ENCODE peak calls at places on chromosomes 5 and 9, in nine cellular contexts. E is heart right ventricle, J is lung, V is psoas muscle, F is breast epithelium, Z is sigmoid colon, N is pancreas, W is HCT116, H is left ventricle myocardium inferior. L is an unnamed sample. For H3K4me1 and H3K27me3, the result is how much of the 10 kb centered on the place peaks cover.

GRCh38 chr9:125176632-125177031 is 13.0 kb downstream of the PPP6C start:
- DNase-seq in E (no peak), J (no peak), V (no peak), F (no peak), Z (no peak), N (no peak), W (no peak), H (no peak), L (no peak)

GRCh38 chr5:102867999-102868662 is 113.0 kb downstream of the PAM start:
- DNase-seq in E (no peak), J (no peak), V (no peak), F (no peak), Z (no peak), N (no peak), W (no peak), H (no peak), L (no peak)

GRCh38 chr5:151019331-151019730 is 1.1 kb upstream of the GPX3 start:
- DNase-seq in E (no peak), J (no peak), V (no peak), F (no peak), Z (no peak), N (no peak), W (no peak), H (no peak), L (no peak)

GRCh38 chr9:72983056-72983455 is 30.2 kb upstream of the ALDH1A1 start:
- DNase-seq in E (no peak), J (no peak), V (no peak), F (no peak), Z (no peak), N (no peak), W (no peak), H (no peak), L (no peak)

GRCh38 chr5:149435015-149435376 is 55.9 kb upstream of the IL17B start:
- DNase-seq in E (no peak), J (no peak), V (no peak), F (no peak), Z (peak), N (no peak), W (no peak), H (no peak), L (no peak)

GRCh38 chr5:15249152-15249551 is 250.8 kb upstream of the FBXL7 start:
- DNase-seq in E (no peak), J (no peak), V (no peak), F (no peak), Z (no peak), N (no peak), W (no peak), H (no peak), L (no peak)

GRCh38 chr5:175894251-175894650 is 22.9 kb downstream of the CPLX2 start:
- DNase-seq in E (no peak), J (no peak), V (no peak), F (no peak), Z (peak), N (no peak), W (no peak), H (no peak), L (no peak)

GRCh38 chr5:130514984-130515690 is 610.9 kb downstream of the CHSY3 start:
- DNase-seq in E (no peak), J (no peak), V (no peak), F (no peak), Z (no peak), N (no peak), W (peak), H (no peak), L (no peak)

GRCh38 chr5:57366744-57367143 is 115.9 kb downstream of the ACTBL2 start:
- DNase-seq in E (no peak), J (no peak), V (no peak), F (no peak), Z (no peak), N (no peak), W (peak), H (no peak), L (no peak)

GRCh38 chr9:14883310-14883944 is 26.8 kb downstream of the FREM1 start:
- DNase-seq in E (no peak), J (no peak), V (no peak), F (no peak), Z (no peak), N (no peak), W (no peak), H (no peak), L (no peak)

GRCh38 chr9:127418037-127418471 is 6.1 kb upstream of the ZNF79 start:
- DNase-seq in E (no peak), J (no peak), V (peak), F (no peak), Z (no peak), N (no peak), W (peak), H (no peak), L (no peak)

GRCh38 chr5:132003170-132003744 is 8.2 kb downstream of the ACSL6 start:
- DNase-seq in E (peak), J (no peak), V (no peak), F (no peak), Z (no peak), N (no peak), W (no peak), H (peak), L (no peak)

GRCh38 chr5:158511454-158511853 is 588.3 kb downstream of the EBF1 start:
- DNase-seq in E (no peak), J (no peak), V (no peak), F (no peak), Z (no peak), N (no peak), W (no peak), H (no peak), L (no peak)

GRCh38 chr9:99253772-99254431 is 31.8 kb downstream of the SEC61B start:
- DNase-seq in E (no peak), J (no peak), V (peak), F (peak), Z (no peak), N (no peak), W (no peak), H (no peak), L (no peak)

GRCh38 chr5:135890867-135891266 is 4.8 kb downstream of the IL9 start:
- DNase-seq in E (no peak), J (no peak), V (no peak), F (no peak), Z (no peak), N (no peak), W (no peak), H (no peak), L (peak)

GRCh38 chr5:137666109-137666850 is 69.6 kb downstream of the KLHL3 start:
- DNase-seq in E (no peak), J (no peak), V (no peak), F (no peak), Z (no peak), N (no peak), W (no peak), H (no peak), L (peak)

GRCh38 chr9:92184041-92184564 is 68.9 kb upstream of the SPTLC1 start:
- DNase-seq in E (no peak), J (no peak), V (no peak), F (no peak), Z (no peak), N (no peak), W (no peak), H (no peak), L (no peak)

GRCh38 chr9:79129865-79130480 is 441.8 kb upstream of the TLE4 start:
- DNase-seq in E (peak), J (peak), V (peak), F (peak), Z (no peak), N (peak), W (peak), H (peak), L (no peak)

GRCh38 chr9:79663299-79663698 is 91.5 kb downstream of the TLE4 start:
- DNase-seq in E (no peak), J (no peak), V (no peak), F (no peak), Z (no peak), N (no peak), W (no peak), H (no peak), L (no peak)

GRCh38 chr9:69476797-69477196 is 151.8 kb downstream of the ENTREP1 start:
- DNase-seq in E (no peak), J (no peak), V (no peak), F (no peak), Z (no peak), N (no peak), W (no peak), H (no peak), L (no peak)

GRCh38 chr9:130880599-130881220 is 15.9 kb downstream of the QRFP start:
- DNase-seq in E (no peak), J (no peak), V (no peak), F (no peak), Z (no peak), N (no peak), W (no peak), H (no peak), L (no peak)

DNA sequence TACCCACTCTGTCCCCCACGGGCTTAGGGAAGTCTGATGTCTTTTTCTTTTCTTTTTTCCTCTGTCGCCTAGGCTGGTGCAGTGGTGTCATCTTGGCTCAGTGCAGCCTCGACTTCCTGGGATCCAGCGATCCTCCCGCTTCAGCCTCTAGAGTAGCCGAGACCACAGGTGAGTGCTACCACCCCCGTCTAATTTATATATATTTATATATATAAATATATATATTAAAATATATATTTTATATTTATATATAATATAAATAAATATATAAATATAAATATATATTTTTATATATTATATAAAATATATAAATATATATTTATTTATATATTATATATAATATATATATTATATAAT is 3.3 kb upstream of the ANXA2R start:
- DNase-seq in E (no peak), J (no peak), V (no peak), F (no peak), Z (no peak), N (no peak), W (no peak), H (no peak), L (no peak)
- TF ChIP-seq CTCF in E (no peak), J (no peak), V (no peak), F (no peak), Z (no peak), N (no peak), W (no peak), H (no peak), L (no peak)

GRCh38 chr9:98171176-98171925 is 21.1 kb downstream of the CORO2A start:
- DNase-seq in E (no peak), J (no peak), V (no peak), F (no peak), Z (peak), N (no peak), W (no peak), H (no peak), L (no peak)
- H3K4me1 ChIP-seq in E (under half), J (under half), V (under half), F (under half), Z (under half), N (under half), W (under half), H (under half), L (under half)

DNA sequence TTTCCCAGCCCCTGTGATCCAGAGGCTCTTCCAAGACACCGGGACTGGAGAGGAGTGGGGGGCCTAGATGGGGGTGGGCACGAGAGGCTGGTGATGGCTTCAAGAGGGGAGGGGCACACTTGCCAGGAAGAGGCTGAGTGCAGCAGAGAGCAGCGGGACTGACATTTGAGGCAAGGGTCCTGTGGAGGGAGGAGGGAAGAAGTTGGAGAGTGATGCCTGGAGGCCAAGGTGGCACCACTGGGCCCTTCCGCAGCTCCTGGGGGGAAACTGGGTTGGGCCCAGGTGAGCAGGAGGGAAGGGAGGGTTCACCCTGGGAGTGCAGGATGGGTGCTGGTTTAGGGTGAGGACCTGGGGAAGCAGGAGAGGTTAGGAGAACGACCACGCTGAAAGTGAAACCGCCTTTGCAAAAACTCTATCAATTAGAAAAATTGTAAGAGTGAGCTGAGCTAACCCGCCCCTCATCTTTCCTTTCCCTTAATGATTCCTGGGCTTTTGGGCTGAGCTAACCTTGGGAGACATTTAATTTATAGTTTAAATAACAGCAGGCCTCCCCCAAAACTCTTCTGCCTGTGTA is 26.2 kb downstream of the ABO start:
- DNase-seq in E (no peak), J (no peak), V (no peak), F (no peak), Z (no peak), N (no peak), W (no peak), H (no peak), L (no peak)
- H3K27me3 ChIP-seq in E (under half), J (under half), V (under half), F (under half), Z (under half), N (under half), W (under half), H (under half), L (under half)

GRCh38 chr5:41722359-41722950 is 147.8 kb downstream of the OXCT1 start:
- DNase-seq in E (no peak), J (no peak), V (no peak), F (no peak), Z (no peak), N (no peak), W (no peak), H (no peak), L (no peak)
- TF ChIP-seq CTCF in E (no peak), J (no peak), V (no peak), F (no peak), Z (no peak), N (no peak), W (no peak), H (no peak), L (no peak)

GRCh38 chr5:120509056-120509455 is 45.0 kb downstream of the PRR16 start:
- DNase-seq in E (no peak), J (no peak), V (no peak), F (no peak), Z (no peak), N (no peak), W (no peak), H (no peak), L (no peak)

GRCh38 chr5:120512068-120512467 is 48.0 kb downstream of the PRR16 start:
- DNase-seq in E (no peak), J (no peak), V (no peak), F (no peak), Z (no peak), N (no peak), W (no peak), H (no peak), L (no peak)

GRCh38 chr5:120510098-120510634 is 46.1 kb downstream of the PRR16 start:
- DNase-seq in E (no peak), J (no peak), V (no peak), F (no peak), Z (no peak), N (no peak), W (no peak), H (no peak), L (no peak)

GRCh38 chr5:120512757-120513650 is 48.9 kb downstream of the PRR16 start:
- DNase-seq in E (no peak), J (no peak), V (no peak), F (no peak), Z (no peak), N (no peak), W (no peak), H (no peak), L (no peak)

DNA sequence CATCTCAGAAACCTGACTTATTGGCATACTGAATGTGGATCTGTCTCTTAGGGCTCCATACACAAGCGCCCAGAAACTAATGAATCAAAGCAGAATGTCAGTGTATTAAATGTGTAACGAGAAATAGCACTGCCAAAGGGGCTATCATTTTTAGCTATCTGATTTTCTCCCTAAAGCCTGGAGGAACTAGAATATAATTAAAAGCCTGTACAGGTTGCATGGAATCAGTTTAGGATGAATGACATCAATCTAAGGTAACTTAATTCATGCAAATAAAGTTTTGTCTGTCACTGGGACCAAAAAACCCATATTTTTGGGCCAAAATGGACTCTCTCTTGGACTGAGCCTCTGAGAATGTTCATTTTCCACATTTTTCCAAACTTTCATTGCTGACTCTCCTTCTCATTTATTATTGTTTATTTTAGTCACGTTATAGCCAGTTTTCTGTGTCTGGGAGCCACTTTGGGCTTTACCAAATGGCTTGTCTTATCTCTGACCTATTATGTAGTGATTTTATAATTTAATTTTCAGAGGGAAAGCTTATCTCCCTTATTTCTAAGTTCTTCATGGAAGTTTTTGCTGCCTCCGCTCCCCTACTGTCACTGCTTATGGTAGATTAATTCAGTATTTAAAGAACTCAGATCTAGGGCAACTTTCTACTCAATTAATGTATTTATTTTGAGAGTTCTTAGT is 47.0 kb downstream of the PRR16 start:
- DNase-seq in E (no peak), J (no peak), V (no peak), F (no peak), Z (no peak), N (no peak), W (no peak), H (no peak), L (no peak)
- H3K4me1 ChIP-seq in E (under half), J (under half), V (under half), F (under half), Z (under half), N (under half), W (under half), H (under half), L (under half)

GRCh38 chr9:109168170-109168569 is 1.1 kb upstream of the FRRS1L start:
- DNase-seq in E (no peak), J (no peak), V (no peak), F (no peak), Z (no peak), N (no peak), W (no peak), H (no peak), L (no peak)

GRCh38 chr9:109164040-109164439 is 3.0 kb downstream of the FRRS1L start:
- DNase-seq in E (no peak), J (no peak), V (no peak), F (no peak), Z (no peak), N (no peak), W (no peak), H (no peak), L (no peak)

GRCh38 chr9:109167716-109168115 is 667 bp upstream of the FRRS1L start:
- DNase-seq in E (no peak), J (no peak), V (no peak), F (no peak), Z (no peak), N (no peak), W (no peak), H (no peak), L (no peak)

GRCh38 chr9:109166771-109167601 is at the start of gene FRRS1L:
- DNase-seq in E (no peak), J (no peak), V (no peak), F (no peak), Z (no peak), N (peak), W (no peak), H (no peak), L (no peak)

DNA sequence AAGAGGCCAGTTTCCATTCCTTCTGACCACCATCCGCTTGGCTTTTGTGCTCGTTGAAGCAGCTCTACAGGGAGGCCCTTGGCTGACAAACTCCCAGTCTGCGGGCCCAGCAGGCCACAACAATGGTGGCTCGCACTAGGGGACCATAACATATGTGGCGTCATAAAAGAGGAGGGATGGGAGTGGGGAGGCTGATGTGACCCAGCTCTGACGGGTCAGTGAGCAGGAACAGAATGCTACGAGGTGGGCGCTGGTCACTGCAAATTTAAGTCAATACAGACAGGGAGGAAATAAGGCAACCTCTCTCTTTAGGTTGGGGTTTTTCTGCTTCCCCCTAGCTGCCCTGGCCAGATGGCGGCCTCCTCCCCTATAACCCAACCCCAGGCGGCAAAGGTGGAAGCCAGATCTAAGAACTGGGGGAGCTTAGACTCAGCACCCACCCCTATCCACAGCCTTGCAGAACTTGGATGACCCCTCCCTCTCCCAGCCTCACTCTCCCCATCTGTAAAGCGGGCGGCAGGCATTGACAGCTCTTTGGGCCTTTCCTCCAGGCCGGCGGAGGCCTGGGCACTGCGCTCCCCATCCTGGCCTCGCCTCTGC is 778 bp downstream of the FRRS1L start:
- DNase-seq in E (no peak), J (no peak), V (no peak), F (no peak), Z (no peak), N (no peak), W (no peak), H (no peak), L (no peak)
- H3K27me3 ChIP-seq in E (half or more), J (under half), V (under half), F (under half), Z (under half), N (under half), W (under half), H (half or more), L (under half)